ENCODE peak calls at places on chromosomes 16 and 17, in seven cellular contexts. I is mesendoderm, F is H9, N is trophoblast cell, Q is neuronal stem cell, G is IMR-90, L is mesenchymal stem cell. A is an unnamed sample.

GRCh38 chr17:78789663-78790181 is 7.6 kb upstream of the CYTH1 start:
- DNase-seq in I (no peak), G (peak; percentile 89), F (no peak), N (peak; percentile 53), Q (no peak), L (peak; percentile 32), A (no peak)

GRCh38 chr17:66348605-66349165 is 46.3 kb downstream of the PRKCA start:
- DNase-seq in L (peak; percentile 88), G (peak; percentile 89), Q (no peak), N (peak; percentile 6), F (no peak), I (no peak), A (no peak)

GRCh38 chr16:50276128-50276444 is 9.7 kb downstream of the ADCY7 start:
- DNase-seq in F (no peak), L (no peak), I (no peak), N (no peak), Q (no peak), G (no peak), A (no peak)

GRCh38 chr17:19290047-19290705 is 53.0 kb downstream of the EPN2 start:
- DNase-seq in G (no peak), Q (no peak), L (no peak), I (peak; percentile 56), F (no peak), N (no peak), A (no peak)

GRCh38 chr17:57574040-57574513 is 171.0 kb downstream of the CCDC182 start:
- DNase-seq in F (no peak), N (no peak), Q (no peak), I (no peak), G (peak; percentile 43), L (no peak), A (no peak)

GRCh38 chr17:55177159-55177913 is 87.4 kb upstream of the HLF start:
- DNase-seq in F (peak; percentile 61), I (peak; percentile 52), L (no peak), Q (no peak), N (no peak), G (no peak), A (no peak)

GRCh38 chr17:50169121-50169764 is 3.4 kb downstream of the SGCA start:
- DNase-seq in L (peak; percentile 84), N (no peak), G (peak; percentile 74), I (peak; percentile 87), F (peak; percentile 91), Q (peak; percentile 84), A (peak; percentile 73)

GRCh38 chr17:6353161-6353560 is 81.8 kb downstream of the AIPL1 start:
- DNase-seq in N (no peak), I (no peak), G (no peak), Q (no peak), F (no peak), L (no peak), A (no peak)

GRCh38 chr17:22461460-22462145 is 769.3 kb downstream of the KCNJ18 start:
- DNase-seq in Q (no peak), G (no peak), L (no peak), I (no peak), F (no peak), N (no peak), A (no peak)

GRCh38 chr17:64262422-64263260 is at the start of gene TEX2:
- DNase-seq in G (no peak), Q (no peak), L (peak; percentile 44), F (peak; percentile 41), I (no peak), N (peak; percentile 37), A (peak; percentile 54)

GRCh38 chr16:52463904-52464303 is 83.0 kb downstream of the TOX3 start:
- DNase-seq in L (no peak), F (no peak), N (no peak), I (peak; percentile 10), Q (no peak), G (no peak), A (no peak)

GRCh38 chr17:66417300-66417719 is 114.9 kb downstream of the PRKCA start:
- DNase-seq in G (no peak), N (peak; percentile 89), Q (no peak), I (no peak), L (no peak), F (no peak), A (no peak)

GRCh38 chr17:80855968-80856862 is 135.4 kb upstream of the CHMP6 start:
- DNase-seq in Q (no peak), G (peak; percentile 100), N (peak; percentile 99), I (peak; percentile 91), L (peak; percentile 100), F (no peak), A (no peak)

GRCh38 chr17:74318391-74318790 is 7.6 kb upstream of the KIF19 start:
- DNase-seq in L (no peak), Q (no peak), N (no peak), G (no peak), F (no peak), I (no peak), A (no peak)
- H2BK120ac ChIP-seq in L (no peak overlapping the region), Q (no peak overlapping the region), N (no peak overlapping the region), G (no peak overlapping the region), F (no peak overlapping the region), I (no peak overlapping the region), A (no peak overlapping the region)

GRCh38 chr16:67180166-67180565 is 3.6 kb downstream of the MATCAP1 start:
- DNase-seq in L (no peak), G (no peak), F (no peak), I (no peak), N (no peak), Q (no peak), A (no peak)
- H2BK5ac ChIP-seq in L (no peak overlapping the region), G (no peak overlapping the region), F (no peak overlapping the region), I (no peak overlapping the region), N (no peak overlapping the region), Q (no peak overlapping the region), A (no peak overlapping the region)

GRCh38 chr16:87724490-87725291 is 41.1 kb downstream of the KLHDC4 start:
- DNase-seq in G (no peak), F (no peak), L (no peak), N (no peak), I (no peak), Q (no peak), A (no peak)

GRCh38 chr16:87721622-87722565 is 43.9 kb downstream of the KLHDC4 start:
- DNase-seq in F (no peak), Q (no peak), L (no peak), G (no peak), I (no peak), N (no peak), A (no peak)

GRCh38 chr16:87723224-87723619 is 42.6 kb downstream of the KLHDC4 start:
- DNase-seq in I (no peak), Q (no peak), F (no peak), L (peak; percentile 37), G (peak; percentile 97), N (peak; percentile 63), A (no peak)

GRCh38 chr16:87720411-87720810 is 45.4 kb downstream of the KLHDC4 start:
- DNase-seq in G (no peak), I (no peak), L (no peak), Q (no peak), N (no peak), F (no peak), A (no peak)

GRCh38 chr16:87722590-87723223 is 43.1 kb downstream of the KLHDC4 start:
- DNase-seq in L (no peak), N (no peak), G (no peak), I (no peak), Q (no peak), F (no peak), A (no peak)
- H2BK120ac ChIP-seq in L (no peak overlapping the region), N (no peak overlapping the region), G (no peak overlapping the region), I (no peak overlapping the region), Q (no peak overlapping the region), F (no peak overlapping the region), A (no peak overlapping the region)

GRCh38 chr16:7590934-7591333 is 258.3 kb downstream of the RBFOX1 start:
- DNase-seq in I (no peak), F (no peak), G (no peak), N (no peak), L (no peak), Q (no peak), A (no peak)
- H2BK5ac ChIP-seq in I (no peak overlapping the region), F (no peak overlapping the region), G (no peak overlapping the region), N (no peak overlapping the region), L (no peak overlapping the region), Q (no peak overlapping the region), A (no peak overlapping the region)

GRCh38 chr17:33934696-33935095 is 320.4 kb upstream of the CCL2 start:
- DNase-seq in F (no peak), Q (no peak), G (no peak), I (no peak), L (no peak), N (no peak), A (no peak)
- H2BK120ac ChIP-seq in F (no peak overlapping the region), Q (no peak overlapping the region), G (no peak overlapping the region), I (no peak overlapping the region), L (no peak overlapping the region), N (no peak overlapping the region), A (no peak overlapping the region)

GRCh38 chr16:2858245-2859025 is 465 bp upstream of the PRSS22 start:
- DNase-seq in I (peak; percentile 60), N (peak; percentile 98), L (no peak), Q (no peak), G (no peak), F (peak; percentile 87), A (peak; percentile 63)

GRCh38 chr16:2856061-2856670 is 1.8 kb downstream of the PRSS22 start:
- DNase-seq in I (peak; percentile 40), N (peak; percentile 60), Q (no peak), G (no peak), F (peak; percentile 80), L (no peak), A (no peak)

GRCh38 chr16:2857451-2858244 is at the start of gene PRSS22:
- DNase-seq in I (peak; percentile 51), G (peak; percentile 13), F (peak; percentile 74), N (peak; percentile 97), L (peak; percentile 27), Q (no peak), A (no peak)

GRCh38 chr16:2855536-2855935 is 2.4 kb downstream of the PRSS22 start:
- DNase-seq in L (no peak), Q (no peak), I (no peak), N (no peak), F (no peak), G (no peak), A (no peak)

DNA sequence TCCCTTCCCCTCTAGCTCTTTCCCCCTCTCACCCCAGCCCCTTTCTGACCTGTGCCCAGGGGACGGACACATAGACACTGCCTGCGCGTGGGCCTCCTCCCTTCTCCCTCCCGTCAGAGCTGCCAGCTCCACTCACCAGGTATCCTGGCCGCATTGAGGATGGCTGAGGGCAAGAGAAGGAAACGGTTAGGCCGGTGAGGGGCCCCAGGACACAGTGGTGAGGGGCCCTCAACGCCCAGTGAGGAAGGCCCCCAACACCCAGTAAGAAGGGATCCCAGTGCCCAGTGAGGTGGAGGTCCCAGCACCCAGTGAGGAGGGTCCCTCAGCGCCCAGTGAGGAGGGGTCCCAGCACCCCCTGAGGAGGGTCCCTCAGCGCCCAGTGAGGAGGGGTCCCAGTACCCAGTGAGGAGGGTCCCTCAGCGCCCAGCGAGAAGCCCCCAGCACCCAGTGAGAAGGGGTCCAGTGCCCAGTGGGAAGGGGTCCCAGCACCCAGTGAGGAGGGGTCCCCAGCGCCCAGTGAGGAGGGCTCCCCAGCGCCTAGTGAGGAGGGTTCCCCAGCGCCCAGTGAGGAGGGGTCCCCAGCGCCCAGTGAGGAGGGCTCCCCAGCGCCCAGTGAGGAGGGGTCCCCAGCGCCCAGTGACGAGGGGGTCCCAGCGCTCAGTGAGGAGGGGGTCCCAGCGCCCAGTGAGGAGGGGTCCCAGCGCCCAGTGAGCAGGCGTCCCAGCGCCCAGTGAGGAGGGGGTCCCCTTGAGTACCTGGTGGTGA is 1.1 kb downstream of the PRSS22 start:
- DNase-seq in F (no peak), Q (no peak), L (no peak), G (no peak), N (no peak), I (no peak), A (no peak)
- H2BK5ac ChIP-seq in F (no peak overlapping the region), Q (no peak overlapping the region), L (no peak overlapping the region), G (no peak overlapping the region), N (no peak overlapping the region), I (no peak overlapping the region), A (peak overlapping the region; percentile 60)

GRCh38 chr17:1865252-1866037 is 35.6 kb downstream of the RPA1 start:
- DNase-seq in L (peak; percentile 51), I (peak; percentile 32), Q (no peak), G (peak; percentile 12), F (no peak), N (peak; percentile 85), A (no peak)
- H2BK120ac ChIP-seq in L (no peak overlapping the region), I (no peak overlapping the region), Q (no peak overlapping the region), G (no peak overlapping the region), F (no peak overlapping the region), N (no peak overlapping the region), A (no peak overlapping the region)